ENCODE peak calls at places on chromosomes 4 and X, in four cellular contexts. One of them, this sample, is unnamed.
A peak's percentile ranks its signal among the peaks of the same experiment; 100 is the strongest.

GRCh38 chrX:80550722-80551121 is 130.5 kb downstream of the TENT5D start:
- DNase-seq in C1 segment of cervical spinal cord: no peak
- DNase-seq in Calu3: peak; percentile 1
- DNase-seq in cerebellar cortex: no peak
- DNase-seq in this sample: no peak

GRCh38 chr4:109912706-109913621 is at the start of gene EGF:
- DNase-seq in C1 segment of cervical spinal cord: no peak
- DNase-seq in Calu3: no peak
- DNase-seq in cerebellar cortex: no peak
- DNase-seq in this sample: no peak

GRCh38 chr4:20496078-20496477 is 204.2 kb upstream of the PACRGL start:
- DNase-seq in C1 segment of cervical spinal cord: no peak
- DNase-seq in Calu3: no peak
- DNase-seq in cerebellar cortex: no peak
- DNase-seq in this sample: no peak

GRCh38 chrX:84993150-84993549 is 10.5 kb upstream of the APOOL start:
- DNase-seq in C1 segment of cervical spinal cord: no peak
- DNase-seq in Calu3: no peak
- DNase-seq in cerebellar cortex: no peak
- DNase-seq in this sample: no peak

GRCh38 chr4:74543247-74543670 is 98.3 kb downstream of the AREG start:
- DNase-seq in C1 segment of cervical spinal cord: no peak
- DNase-seq in Calu3: no peak
- DNase-seq in cerebellar cortex: no peak
- DNase-seq in this sample: no peak

GRCh38 chr4:87524456-87524855 is 4.7 kb downstream of the SPARCL1 start:
- DNase-seq in C1 segment of cervical spinal cord: no peak
- DNase-seq in Calu3: no peak
- DNase-seq in cerebellar cortex: no peak
- DNase-seq in this sample: no peak

GRCh38 chr4:56276547-56276946 is 110.7 kb downstream of the AASDH start:
- DNase-seq in C1 segment of cervical spinal cord: no peak
- DNase-seq in Calu3: no peak
- DNase-seq in cerebellar cortex: no peak
- DNase-seq in this sample: no peak

GRCh38 chr4:18566970-18567799 is 545.6 kb upstream of the LCORL start:
- DNase-seq in C1 segment of cervical spinal cord: no peak
- DNase-seq in Calu3: no peak
- DNase-seq in cerebellar cortex: no peak
- DNase-seq in this sample: no peak

GRCh38 chr4:141913928-141914327 is 277.5 kb downstream of the IL15 start:
- DNase-seq in C1 segment of cervical spinal cord: no peak
- DNase-seq in Calu3: no peak
- DNase-seq in cerebellar cortex: no peak
- DNase-seq in this sample: no peak

GRCh38 chr4:181213562-181213961 is 1029.6 kb upstream of the TENM3 start:
- DNase-seq in C1 segment of cervical spinal cord: no peak
- DNase-seq in Calu3: no peak
- DNase-seq in cerebellar cortex: no peak
- DNase-seq in this sample: no peak

GRCh38 chr4:65635051-65635821 is 35.1 kb downstream of the EPHA5 start:
- DNase-seq in C1 segment of cervical spinal cord: no peak
- DNase-seq in Calu3: no peak
- DNase-seq in cerebellar cortex: no peak
- DNase-seq in this sample: no peak

GRCh38 chr4:139764192-139764591 is 98.6 kb downstream of the MGST2 start:
- DNase-seq in C1 segment of cervical spinal cord: no peak
- DNase-seq in Calu3: no peak
- DNase-seq in cerebellar cortex: peak; percentile 59
- DNase-seq in this sample: no peak

GRCh38 chr4:127965803-127966175 is 583 bp downstream of the ABHD18 start:
- DNase-seq in C1 segment of cervical spinal cord: no peak
- DNase-seq in Calu3: peak; percentile 42
- DNase-seq in cerebellar cortex: peak; percentile 61
- DNase-seq in this sample: peak; percentile 63

GRCh38 chr4:163331629-163332360 is 601 bp downstream of the NPY1R start:
- DNase-seq in C1 segment of cervical spinal cord: no peak
- DNase-seq in Calu3: peak; percentile 19
- DNase-seq in cerebellar cortex: no peak
- DNase-seq in this sample: no peak

GRCh38 chr4:140252144-140252741 is 98.3 kb upstream of the MAML3 start:
- DNase-seq in C1 segment of cervical spinal cord: no peak
- DNase-seq in Calu3: no peak
- DNase-seq in cerebellar cortex: peak; percentile 44
- DNase-seq in this sample: no peak

GRCh38 chr4:89410687-89411086 is 103.1 kb upstream of the GPRIN3 start:
- DNase-seq in C1 segment of cervical spinal cord: no peak
- DNase-seq in Calu3: no peak
- DNase-seq in cerebellar cortex: no peak
- DNase-seq in this sample: no peak

GRCh38 chrX:100424012-100424411 is 13.9 kb upstream of the PCDH19 start:
- DNase-seq in C1 segment of cervical spinal cord: no peak
- DNase-seq in Calu3: peak; percentile 14
- DNase-seq in cerebellar cortex: no peak
- DNase-seq in this sample: no peak

GRCh38 chr4:89949782-89950387 is 55.2 kb downstream of the MMRN1 start:
- DNase-seq in C1 segment of cervical spinal cord: no peak
- DNase-seq in Calu3: no peak
- DNase-seq in cerebellar cortex: no peak
- DNase-seq in this sample: no peak

GRCh38 chr4:126839066-126839465 is 793.7 kb upstream of the INTU start:
- DNase-seq in C1 segment of cervical spinal cord: no peak
- DNase-seq in Calu3: no peak
- DNase-seq in cerebellar cortex: no peak
- DNase-seq in this sample: no peak

GRCh38 chrX:8845060-8845459 is 43.9 kb upstream of the FAM9A start:
- DNase-seq in C1 segment of cervical spinal cord: no peak
- DNase-seq in Calu3: peak; percentile 72
- DNase-seq in cerebellar cortex: no peak
- DNase-seq in this sample: no peak

GRCh38 chrX:2412131-2412530 is 88.6 kb downstream of the DHRSX start:
- DNase-seq in C1 segment of cervical spinal cord: no peak
- DNase-seq in Calu3: no peak
- DNase-seq in cerebellar cortex: no peak
- DNase-seq in this sample: no peak

GRCh38 chr4:12562016-12562415 is 922.1 kb downstream of the RAB28 start:
- DNase-seq in C1 segment of cervical spinal cord: no peak
- DNase-seq in Calu3: no peak
- DNase-seq in cerebellar cortex: no peak
- DNase-seq in this sample: no peak

GRCh38 chrX:115632455-115632854 is 71.5 kb downstream of the PLS3 start:
- DNase-seq in C1 segment of cervical spinal cord: no peak
- DNase-seq in Calu3: no peak
- DNase-seq in cerebellar cortex: no peak
- DNase-seq in this sample: no peak

This sample was measured in GM12864.